ENCODE peak calls at places on chromosomes 13 and 19, in five cellular contexts. I is astrocyte of the cerebellum, F is left lung, Z is Right ventricle myocardium superior, T is psoas muscle. O is an unnamed sample.

GRCh38 chr13:35470671-35471465 is 5.6 kb downstream of the MAB21L1 start:
- DNase-seq in I (no peak), F (no peak), Z (peak; percentile 77), T (peak; percentile 84), O (no peak)

GRCh38 chr19:10603873-10604459 is 16.9 kb upstream of the AP1M2 start:
- DNase-seq in I (no peak), F (peak; percentile 38), Z (no peak), T (no peak), O (no peak)

GRCh38 chr13:100434010-100434763 is 154.4 kb downstream of the GGACT start:
- DNase-seq in I (peak; percentile 20), F (no peak), Z (no peak), T (no peak), O (peak; percentile 26)

GRCh38 chr13:45601680-45602079 is 13.9 kb downstream of the ERICH6B start:
- DNase-seq in I (no peak), F (no peak), Z (no peak), T (no peak), O (no peak)

GRCh38 chr13:21435710-21436151 is 23.4 kb downstream of the ZDHHC20 start:
- DNase-seq in I (no peak), F (peak; percentile 84), Z (peak; percentile 60), T (no peak), O (peak; percentile 75)

GRCh38 chr19:572891-573825 is 762 bp downstream of the BSG start:
- DNase-seq in I (no peak), F (peak; percentile 67), Z (peak; percentile 62), T (peak; percentile 80), O (no peak)

GRCh38 chr13:34114581-34114980 is 296.6 kb downstream of the RFC3 start:
- DNase-seq in I (no peak), F (no peak), Z (no peak), T (no peak), O (no peak)

GRCh38 chr19:32870981-32871451 is 1.4 kb upstream of the SLC7A9 start:
- DNase-seq in I (no peak), F (no peak), Z (no peak), T (peak; percentile 36), O (no peak)

GRCh38 chr19:49338691-49339363 is 3.6 kb downstream of the CD37 start:
- DNase-seq in I (no peak), F (peak; percentile 87), Z (peak; percentile 83), T (peak; percentile 72), O (no peak)

GRCh38 chr13:39506559-39507390 is 96.2 kb downstream of the LHFPL6 start:
- DNase-seq in I (no peak), F (no peak), Z (no peak), T (no peak), O (no peak)

GRCh38 chr13:113742000-113742441 is 17.0 kb upstream of the TMEM255B start:
- DNase-seq in I (no peak), F (peak; percentile 71), Z (peak; percentile 74), T (no peak), O (peak; percentile 37)

GRCh38 chr13:61664821-61665705 is 249.4 kb upstream of the PCDH20 start:
- DNase-seq in I (no peak), F (no peak), Z (no peak), T (no peak), O (peak; percentile 60)

GRCh38 chr13:91719033-91719432 is 320.6 kb downstream of the GPC5 start:
- DNase-seq in I (no peak), F (no peak), Z (no peak), T (no peak), O (peak; percentile 28)

GRCh38 chr13:59303433-59303832 is 860.3 kb downstream of the DIAPH3 start:
- DNase-seq in I (no peak), F (no peak), Z (no peak), T (no peak), O (no peak)

GRCh38 chr13:71240906-71241305 is 626.1 kb downstream of the DACH1 start:
- DNase-seq in I (peak; percentile 9), F (no peak), Z (no peak), T (no peak), O (no peak)

GRCh38 chr13:112053167-112053743 is 13.7 kb upstream of the SOX1 start:
- DNase-seq in I (no peak), F (no peak), Z (no peak), T (no peak), O (no peak)

GRCh38 chr19:6210091-6210490 is 69.7 kb downstream of the MLLT1 start:
- DNase-seq in I (no peak), F (no peak), Z (peak; percentile 14), T (peak; percentile 11), O (no peak)

GRCh38 chr19:13014101-13014920 is 19.0 kb downstream of the NFIX start:
- DNase-seq in I (no peak), F (no peak), Z (no peak), T (peak; percentile 71), O (no peak)

GRCh38 chr13:83516781-83517180 is 365.5 kb downstream of the SLITRK1 start:
- DNase-seq in I (no peak), F (no peak), Z (peak; percentile 23), T (no peak), O (no peak)

GRCh38 chr13:24671367-24672117 is 8.7 kb upstream of the ATP12A start:
- DNase-seq in I (peak; percentile 51), F (peak; percentile 46), Z (no peak), T (no peak), O (peak; percentile 71)

GRCh38 chr19:16969127-16969526 is 57.5 kb downstream of the CPAMD8 start:
- DNase-seq in I (no peak), F (no peak), Z (no peak), T (no peak), O (no peak)

GRCh38 chr19:49339364-49340068 is 4.3 kb downstream of the CD37 start:
- DNase-seq in I (no peak), F (peak; percentile 88), Z (peak; percentile 91), T (peak; percentile 90), O (peak; percentile 71)

GRCh38 chr13:111659236-111659635 is 338.8 kb downstream of the TEX29 start:
- DNase-seq in I (no peak), F (no peak), Z (no peak), T (no peak), O (no peak)

GRCh38 chr19:30204721-30205120 is 167.5 kb upstream of the ZNF536 start:
- DNase-seq in I (no peak), F (no peak), Z (no peak), T (no peak), O (no peak)